ENCODE peak calls at places on chromosomes 11 and 22, in five cellular contexts. I is brain microvascular endothelial cell, B is sigmoid colon, Q is Panc1, L is ovary. R is an unnamed sample.
A peak's percentile ranks its signal among the peaks of the same experiment; 100 is the strongest.

GRCh38 chr11:73393479-73394415 is 17.5 kb downstream of the RELT start:
- DNase-seq in I (peak; percentile 73), B (peak; percentile 83), Q (peak; percentile 47), L (peak; percentile 46), R (peak; percentile 87)

GRCh38 chr11:72072348-72072747 is 8.0 kb downstream of the NUMA1 start:
- DNase-seq in I (peak; percentile 72), B (no peak), Q (peak; percentile 68), L (no peak), R (no peak)

GRCh38 chr22:40414838-40415505 is 44.6 kb downstream of the SGSM3 start:
- DNase-seq in I (no peak), B (no peak), Q (no peak), L (no peak), R (peak; percentile 73)

GRCh38 chr22:25334091-25334490 is 114.7 kb downstream of the CRYBB2 start:
- DNase-seq in I (peak; percentile 43), B (no peak), Q (peak; percentile 10), L (no peak), R (no peak)

GRCh38 chr11:35461917-35462316 is 42.6 kb upstream of the SLC1A2 start:
- DNase-seq in I (no peak), B (no peak), Q (no peak), L (no peak), R (no peak)

GRCh38 chr11:27933992-27934829 is 173.7 kb downstream of the KIF18A start:
- DNase-seq in I (peak; percentile 91), B (no peak), Q (no peak), L (no peak), R (no peak)

GRCh38 chr22:30948930-30949342 is 19.6 kb downstream of the MORC2 start:
- DNase-seq in I (no peak), B (no peak), Q (no peak), L (no peak), R (no peak)

GRCh38 chr11:126102436-126102894 is 39.8 kb upstream of the CDON start:
- DNase-seq in I (no peak), B (no peak), Q (no peak), L (peak; percentile 84), R (no peak)

GRCh38 chr22:43060213-43060612 is 29.0 kb downstream of the TTLL1 start:
- DNase-seq in I (no peak), B (no peak), Q (no peak), L (no peak), R (no peak)

GRCh38 chr22:20131593-20131855 is at the start of gene ZDHHC8:
- DNase-seq in I (no peak), B (no peak), Q (no peak), L (no peak), R (no peak)

GRCh38 chr11:7612661-7613393 is 60.5 kb downstream of the CYB5R2 start:
- DNase-seq in I (peak; percentile 46), B (no peak), Q (no peak), L (no peak), R (no peak)